ENCODE peak calls at places on chromosomes 6 and 20, in six cellular contexts. J is transverse colon, S is foreskin fibroblast, E is endodermal cell, O is cardiac muscle cell, P is GM23338. F is an unnamed sample.

GRCh38 chr6:109762166-109762565 is 71.1 kb downstream of the FIG4 start:
- DNase-seq in J (no peak), S (no peak), E (no peak), O (no peak), P (no peak), F (no peak)

GRCh38 chr6:32255212-32256153 is 31.6 kb upstream of the NOTCH4 start:
- DNase-seq in J (peak; percentile 55), S (peak; percentile 90), E (peak; percentile 92), O (peak; percentile 53), P (peak; percentile 97), F (peak; percentile 93)

GRCh38 chr6:36605560-36606391 is 11.6 kb downstream of the SRSF3 start:
- DNase-seq in J (no peak), S (no peak), E (no peak), O (no peak), P (no peak), F (peak; percentile 77)

GRCh38 chr6:37871616-37872384 is 52.3 kb downstream of the ZFAND3 start:
- DNase-seq in J (no peak), S (no peak), E (no peak), O (no peak), P (peak; percentile 39), F (no peak)

GRCh38 chr6:82712826-82713225 is 349.2 kb downstream of the TPBG start:
- DNase-seq in J (no peak), S (no peak), E (no peak), O (no peak), P (peak; percentile 36), F (peak; percentile 6)

GRCh38 chr6:170174771-170175643 is 115.9 kb downstream of the DLL1 start:
- DNase-seq in J (no peak), S (no peak), E (no peak), O (no peak), P (no peak), F (no peak)

GRCh38 chr6:42916288-42916687 is 435 bp downstream of the PTCRA start:
- DNase-seq in J (no peak), S (no peak), E (no peak), O (no peak), P (no peak), F (no peak)

GRCh38 chr6:98838027-98838426 is 3.7 kb downstream of the POU3F2 start:
- DNase-seq in J (no peak), S (no peak), E (no peak), O (no peak), P (no peak), F (no peak)

GRCh38 chr20:14963262-14963663 is 625.9 kb upstream of the FLRT3 start:
- DNase-seq in J (no peak), S (peak; percentile 58), E (peak; percentile 61), O (no peak), P (no peak), F (peak; percentile 37)

GRCh38 chr20:8855315-8855714 is 213.6 kb upstream of the PLCB4 start:
- DNase-seq in J (no peak), S (peak; percentile 50), E (no peak), O (no peak), P (no peak), F (peak; percentile 70)

GRCh38 chr6:55812509-55812908 is 62.9 kb downstream of the BMP5 start:
- DNase-seq in J (no peak), S (no peak), E (no peak), O (no peak), P (no peak), F (no peak)

GRCh38 chr6:142843344-142843743 is 101.6 kb downstream of the HIVEP2 start:
- DNase-seq in J (no peak), S (no peak), E (no peak), O (no peak), P (no peak), F (no peak)

GRCh38 chr6:83042671-83043070 is 23.0 kb downstream of the UBE3D start:
- DNase-seq in J (no peak), S (no peak), E (no peak), O (peak; percentile 9), P (no peak), F (no peak)

GRCh38 chr6:143614270-143614669 is 63.5 kb upstream of the PHACTR2 start:
- DNase-seq in J (no peak), S (no peak), E (no peak), O (no peak), P (no peak), F (no peak)

GRCh38 chr6:28081486-28081751 is 1.1 kb downstream of the ZNF165 start:
- DNase-seq in J (peak; percentile 20), S (no peak), E (no peak), O (no peak), P (no peak), F (no peak)

GRCh38 chr6:106511274-106512047 is 117.8 kb downstream of the RTN4IP1 start:
- DNase-seq in J (peak; percentile 39), S (peak; percentile 60), E (peak; percentile 81), O (peak; percentile 44), P (peak; percentile 81), F (peak; percentile 48)

GRCh38 chr20:59265298-59265697 is 35.1 kb upstream of the EDN3 start:
- DNase-seq in J (no peak), S (no peak), E (no peak), O (no peak), P (no peak), F (no peak)

GRCh38 chr6:6379573-6379972 is 59.1 kb upstream of the F13A1 start:
- DNase-seq in J (no peak), S (no peak), E (no peak), O (no peak), P (no peak), F (no peak)

GRCh38 chr20:13821876-13822275 is 37.0 kb downstream of the NDUFAF5 start:
- DNase-seq in J (no peak), S (peak; percentile 66), E (no peak), O (no peak), P (no peak), F (peak; percentile 61)

GRCh38 chr20:38550274-38550673 is 30.7 kb upstream of the ADIG start:
- DNase-seq in J (no peak), S (no peak), E (no peak), O (no peak), P (peak; percentile 34), F (no peak)

GRCh38 chr6:142518761-142519160 is 217.0 kb downstream of the ADGRG6 start:
- DNase-seq in J (no peak), S (no peak), E (no peak), O (no peak), P (no peak), F (no peak)

GRCh38 chr6:15968519-15968918 is 160.4 kb upstream of the MYLIP start:
- DNase-seq in J (no peak), S (no peak), E (no peak), O (no peak), P (no peak), F (no peak)

GRCh38 chr6:126396131-126396530 is 56.2 kb downstream of the CENPW start:
- DNase-seq in J (no peak), S (no peak), E (no peak), O (no peak), P (no peak), F (peak; percentile 12)

GRCh38 chr6:113103618-113104390 is 753.3 kb upstream of the MARCKS start:
- DNase-seq in J (no peak), S (peak; percentile 68), E (no peak), O (no peak), P (no peak), F (peak; percentile 87)

GRCh38 chr20:34362502-34363061 is 491 bp upstream of the ITCH start:
- DNase-seq in J (no peak), S (no peak), E (no peak), O (no peak), P (no peak), F (no peak)

GRCh38 chr6:170403451-170403850 is 96.9 kb downstream of the FAM120B start:
- DNase-seq in J (no peak), S (peak; percentile 23), E (peak; percentile 87), O (peak; percentile 72), P (peak; percentile 76), F (peak; percentile 18)

GRCh38 chr6:51098246-51098645 is 279.6 kb downstream of the TFAP2B start:
- DNase-seq in J (no peak), S (no peak), E (no peak), O (no peak), P (no peak), F (no peak)

DNA sequence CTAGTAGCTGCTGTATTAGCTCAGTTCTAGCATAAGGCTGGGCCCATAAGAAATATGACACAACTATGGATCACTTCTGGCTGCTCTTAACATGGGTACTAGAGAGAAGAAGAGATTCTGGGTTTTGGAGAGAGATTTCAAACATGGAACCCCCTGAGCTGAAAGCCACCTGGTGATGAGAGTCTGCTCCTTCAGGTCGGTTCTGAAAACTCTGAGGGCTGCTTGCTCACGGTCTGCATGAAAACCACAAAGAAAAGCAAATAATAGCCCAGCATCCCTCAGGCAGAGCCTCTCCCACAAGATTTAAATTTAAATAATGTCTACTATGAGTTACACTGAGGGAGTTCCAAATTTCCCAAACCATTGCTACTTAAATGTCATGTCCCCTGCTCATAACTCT is 301.6 kb downstream of the BMP7 start:
- DNase-seq in J (no peak), S (no peak), E (no peak), O (no peak), P (no peak), F (no peak)
- TF ChIP-seq CTCF in J (no peak), S (no peak), E (peak; percentile 49), O (no peak), P (no peak), F (no peak)

GRCh38 chr20:49403911-49404310 is 78.6 kb downstream of the KCNB1 start:
- DNase-seq in J (no peak), S (no peak), E (no peak), O (no peak), P (no peak), F (no peak)

GRCh38 chr20:49400904-49401303 is 81.6 kb downstream of the KCNB1 start:
- DNase-seq in J (no peak), S (peak; percentile 14), E (no peak), O (no peak), P (no peak), F (peak; percentile 55)

GRCh38 chr20:49404461-49404860 is 78.0 kb downstream of the KCNB1 start:
- DNase-seq in J (no peak), S (no peak), E (no peak), O (no peak), P (no peak), F (no peak)

GRCh38 chr20:49405062-49405683 is 77.3 kb downstream of the KCNB1 start:
- DNase-seq in J (no peak), S (no peak), E (no peak), O (no peak), P (no peak), F (no peak)

DNA sequence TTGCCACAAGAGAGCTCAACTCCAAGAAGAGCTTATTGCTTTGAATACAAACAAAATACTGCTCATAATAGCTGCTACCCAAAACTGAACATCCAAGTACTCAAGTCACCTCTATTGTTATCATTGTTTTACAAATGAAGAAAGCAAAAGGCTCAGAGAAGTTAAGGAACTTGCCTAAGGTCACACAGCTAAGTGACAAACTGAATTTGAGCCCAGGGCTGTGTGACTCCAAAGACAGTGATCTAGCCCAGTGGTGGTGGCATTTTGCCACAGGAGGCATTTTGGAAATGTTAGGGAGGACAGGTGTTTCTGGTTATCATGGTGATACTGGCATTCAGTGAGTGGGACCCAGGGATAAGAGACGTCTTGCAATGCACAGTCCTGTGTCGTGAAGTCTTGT is 79.5 kb downstream of the KCNB1 start:
- DNase-seq in J (no peak), S (no peak), E (no peak), O (no peak), P (no peak), F (no peak)
- H3K4me3 ChIP-seq in J (no peak overlapping the region), S (no peak overlapping the region), E (no peak overlapping the region), O (no peak overlapping the region), P (no peak overlapping the region), F (no peak overlapping the region)

GRCh38 chr20:37095609-37096414 is at the start of gene RBL1:
- DNase-seq in J (peak; percentile 85), S (peak; percentile 78), E (peak; percentile 97), O (peak; percentile 83), P (peak; percentile 95), F (peak; percentile 82)
- TF ChIP-seq CTCF in J (no peak), S (peak; percentile 47), E (peak; percentile 44), O (peak; percentile 37), P (peak; percentile 20), F (peak; percentile 40)

GRCh38 chr6:155171747-155172191 is 92.0 kb upstream of the CLDN20 start:
- DNase-seq in J (no peak), S (no peak), E (peak; percentile 30), O (no peak), P (no peak), F (peak; percentile 30)
- H3K4me3 ChIP-seq in J (no peak overlapping the region), S (no peak overlapping the region), E (no peak overlapping the region), O (no peak overlapping the region), P (no peak overlapping the region), F (no peak overlapping the region)

F was measured in fibroblast of mammary gland.